ENCODE peak calls at places on chromosome 9, in nine cellular contexts. C is left ventricle myocardium inferior; R is PC-3; E is psoas muscle; M is GM06990; T is CD8-positive, alpha-beta T cell; U is endothelial cell of umbilical vein; J is ovary; H is coronary artery. V is an unnamed sample.
A peak's percentile ranks its signal among the peaks of the same experiment; 100 is the strongest.

GRCh38 chr9:89137548-89138462 is 40.8 kb downstream of the SHC3 start:
- DNase-seq in J (peak; percentile 14), E (peak; percentile 45), U (peak; percentile 91), H (peak; percentile 76), C (peak; percentile 19), R (peak; percentile 90), M (no peak), T (no peak), V (peak; percentile 80)

GRCh38 chr9:3508531-3509374 is 17.0 kb downstream of the RFX3 start:
- DNase-seq in R (no peak), M (peak; percentile 58), C (no peak), H (no peak), U (peak; percentile 44), E (no peak), T (no peak), J (no peak), V (no peak)

GRCh38 chr9:130024597-130024994 is 18.4 kb downstream of the FNBP1 start:
- DNase-seq in E (no peak), T (no peak), R (peak; percentile 94), H (no peak), J (no peak), U (no peak), C (no peak), M (no peak), V (no peak)

GRCh38 chr9:70011366-70011765 is 32.3 kb upstream of the MAMDC2 start:
- DNase-seq in J (no peak), H (no peak), E (no peak), U (no peak), T (no peak), R (no peak), M (no peak), C (no peak), V (no peak)

GRCh38 chr9:100355561-100355960 is 2.8 kb upstream of the TEX10 start:
- DNase-seq in U (no peak), C (no peak), J (no peak), E (no peak), H (no peak), T (no peak), R (no peak), M (no peak), V (no peak)

GRCh38 chr9:128216781-128217553 is 13.8 kb downstream of the DNM1 start:
- DNase-seq in M (no peak), U (no peak), E (no peak), R (no peak), T (no peak), C (no peak), H (no peak), J (no peak), V (no peak)

GRCh38 chr9:99269429-99269828 is 47.3 kb downstream of the SEC61B start:
- DNase-seq in H (no peak), T (no peak), J (no peak), E (no peak), R (peak; percentile 28), U (peak; percentile 74), C (no peak), M (no peak), V (peak; percentile 90)

GRCh38 chr9:84140535-84141101 is 160.0 kb downstream of the RMI1 start:
- DNase-seq in E (peak; percentile 54), R (no peak), M (peak; percentile 28), U (no peak), H (no peak), T (no peak), J (peak; percentile 24), C (no peak), V (no peak)

GRCh38 chr9:137156567-137157375 is 13.1 kb downstream of the LRRC26 start:
- DNase-seq in C (peak; percentile 30), J (no peak), H (no peak), R (peak; percentile 39), U (peak; percentile 21), T (peak; percentile 39), E (no peak), M (peak; percentile 82), V (no peak)

GRCh38 chr9:127397722-127398647 is 1.0 kb downstream of the SLC2A8 start:
- DNase-seq in R (peak; percentile 36), E (peak; percentile 74), C (peak; percentile 50), H (no peak), M (peak; percentile 62), U (peak; percentile 68), T (peak; percentile 21), J (peak; percentile 67), V (no peak)

GRCh38 chr9:16727452-16728127 is 142.9 kb downstream of the BNC2 start:
- DNase-seq in E (no peak), T (no peak), C (no peak), R (no peak), M (no peak), U (peak; percentile 68), J (no peak), H (no peak), V (no peak)

GRCh38 chr9:15357050-15357653 is 50.1 kb upstream of the TTC39B start:
- DNase-seq in H (no peak), R (no peak), E (no peak), M (peak; percentile 9), J (no peak), U (no peak), T (peak; percentile 18), C (no peak), V (no peak)

GRCh38 chr9:12698293-12698692 is 5.1 kb downstream of the TYRP1 start:
- DNase-seq in T (no peak), C (no peak), H (no peak), U (no peak), R (no peak), M (no peak), E (no peak), J (no peak), V (no peak)

GRCh38 chr9:18474778-18475177 is 825 bp downstream of the ADAMTSL1 start:
- DNase-seq in C (no peak), R (peak; percentile 60), T (no peak), J (no peak), M (no peak), H (no peak), E (no peak), U (peak; percentile 57), V (peak; percentile 52)

GRCh38 chr9:136262671-136263178 is 17.1 kb upstream of the QSOX2 start:
- DNase-seq in R (no peak), E (no peak), H (no peak), T (no peak), M (no peak), U (no peak), J (no peak), C (no peak), V (no peak)

GRCh38 chr9:115069302-115069701 is 48.7 kb downstream of the TNC start:
- DNase-seq in R (no peak), M (no peak), U (no peak), H (no peak), T (no peak), E (no peak), C (no peak), J (no peak), V (no peak)

GRCh38 chr9:97982719-97983523 is at the start of gene ANP32B:
- DNase-seq in E (peak; percentile 95), M (peak; percentile 96), J (peak; percentile 93), T (peak; percentile 92), U (peak; percentile 92), H (peak; percentile 90), R (peak; percentile 85), C (peak; percentile 93), V (peak; percentile 59)
- TF ChIP-seq CTCF in E (peak; percentile 97), M (peak; percentile 70), J (peak; percentile 97), T (peak; percentile 94), U (peak; percentile 86), H (peak; percentile 86), R (peak; percentile 47), C (peak; percentile 95), V (peak; percentile 71)

DNA sequence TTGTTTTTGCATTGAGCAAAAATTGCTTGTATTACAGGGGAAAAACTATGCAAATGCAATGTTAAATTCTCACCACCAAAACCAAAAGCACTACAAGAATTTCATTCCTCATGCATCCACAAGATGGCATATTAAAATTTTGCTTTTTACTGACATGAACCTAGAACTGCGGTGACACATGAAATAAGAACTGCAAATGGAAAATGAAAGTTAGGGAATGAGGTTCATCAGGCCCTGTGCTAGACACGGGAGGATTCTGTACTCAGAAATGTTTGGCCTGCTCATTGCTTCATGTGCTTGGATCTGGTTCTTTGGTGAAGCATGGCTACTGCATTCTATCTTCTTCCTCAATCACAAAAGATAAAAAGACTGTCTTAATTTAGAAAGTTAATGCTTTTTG is 9.1 kb upstream of the RFK start:
- DNase-seq in R (peak; percentile 54), U (peak; percentile 83), H (no peak), T (no peak), J (no peak), M (peak; percentile 72), E (no peak), C (no peak), V (peak; percentile 69)
- H3K4me3 ChIP-seq in R (peak overlapping the region; percentile 25), U (no peak overlapping the region), H (peak overlapping the region; percentile 53), T (peak overlapping the region; percentile 5), J (no peak overlapping the region), M (no peak overlapping the region), E (no peak overlapping the region), C (peak overlapping the region; percentile 31), V (no peak overlapping the region)

GRCh38 chr9:125361837-125362531 is 100.4 kb downstream of the GAPVD1 start:
- DNase-seq in J (no peak), H (no peak), M (no peak), C (no peak), E (no peak), T (no peak), R (peak; percentile 46), U (peak; percentile 13), V (no peak)
- TF ChIP-seq CTCF in J (no peak), H (no peak), M (peak; percentile 30), C (no peak), E (no peak), T (no peak), R (peak; percentile 53), U (peak; percentile 24), V (peak; percentile 26)

DNA sequence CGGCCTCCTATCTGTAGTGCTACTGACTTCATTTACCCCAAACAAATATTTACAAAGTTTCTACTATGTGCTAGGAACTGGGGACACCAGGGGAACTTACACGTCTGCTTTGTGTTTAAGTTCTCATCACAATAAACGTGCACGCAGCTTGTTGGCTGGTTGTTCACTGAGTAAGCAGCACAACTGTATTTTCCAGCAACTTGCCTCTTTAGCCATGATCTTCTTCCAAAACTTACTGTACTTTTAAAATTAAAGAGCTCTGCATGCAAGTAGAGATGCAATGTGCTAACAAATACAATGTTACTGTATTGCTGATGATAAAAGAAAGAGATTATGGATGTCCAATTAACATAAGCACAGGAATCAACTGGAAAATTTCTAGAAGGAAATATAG is 62.8 kb downstream of the RAPGEF1 start:
- DNase-seq in M (no peak), E (no peak), T (no peak), H (no peak), C (no peak), J (no peak), R (no peak), U (no peak), V (no peak)
- H3K4me3 ChIP-seq in M (peak overlapping the region; percentile 78), E (no peak overlapping the region), T (no peak overlapping the region), H (peak overlapping the region; percentile 55), C (peak overlapping the region; percentile 37), J (no peak overlapping the region), R (peak overlapping the region; percentile 40), U (no peak overlapping the region), V (no peak overlapping the region)